ENCODE peak calls at places on chromosome 11, in ten cellular contexts. U is neural crest cell; X is AG04449; L is gastrocnemius medialis; I is AG04450; O is brain microvascular endothelial cell; D is CD4-positive, alpha-beta T cell; H is tibial nerve; E is lung; C is PC-9. N is an unnamed sample.

GRCh38 chr11:68506908-68507307 is 46.4 kb downstream of the PPP6R3 start:
- DNase-seq in O (no peak), X (no peak), D (no peak), H (no peak), E (no peak), U (no peak), L (no peak), C (no peak), I (no peak), N (no peak)

GRCh38 chr11:36376315-36376887 is 80.3 kb downstream of the PRR5L start:
- DNase-seq in U (no peak), L (no peak), X (no peak), I (no peak), C (peak), D (no peak), H (no peak), E (no peak), O (no peak), N (no peak)

GRCh38 chr11:13868710-13869403 is 93.7 kb upstream of the SPON1 start:
- DNase-seq in U (no peak), E (no peak), X (no peak), I (no peak), L (no peak), H (no peak), C (no peak), O (no peak), D (peak), N (no peak)

GRCh38 chr11:119673389-119674336 is 55.3 kb downstream of the NECTIN1 start:
- DNase-seq in U (no peak), D (no peak), L (no peak), H (no peak), E (no peak), I (no peak), C (no peak), X (no peak), O (no peak), N (no peak)

GRCh38 chr11:101127348-101127698 is 2.3 kb downstream of the PGR start:
- DNase-seq in E (peak), I (no peak), O (no peak), H (no peak), U (peak), D (no peak), X (no peak), L (no peak), C (no peak), N (no peak)

GRCh38 chr11:62545437-62546243 is 966 bp downstream of the AHNAK start:
- DNase-seq in E (peak), C (peak), I (peak), H (peak), X (peak), O (peak), L (peak), U (no peak), D (peak), N (peak)

GRCh38 chr11:77278595-77279506 is 22.6 kb downstream of the GDPD4 start:
- DNase-seq in C (no peak), H (no peak), O (no peak), D (no peak), U (no peak), E (no peak), X (no peak), L (no peak), I (no peak), N (no peak)

GRCh38 chr11:47467372-47467771 is 18.4 kb upstream of the RAPSN start:
- DNase-seq in E (no peak), L (no peak), O (no peak), U (no peak), D (no peak), H (no peak), X (no peak), C (peak), I (no peak), N (no peak)

GRCh38 chr11:97502201-97502600 is 1112.4 kb downstream of the JRKL start:
- DNase-seq in I (no peak), L (no peak), X (no peak), O (peak), U (no peak), D (no peak), C (no peak), H (no peak), E (no peak), N (no peak)

GRCh38 chr11:18731949-18732821 is 6.2 kb upstream of the IGSF22 start:
- DNase-seq in X (no peak), O (peak), U (peak), L (peak), C (peak), I (no peak), E (no peak), H (peak), D (peak), N (no peak)

GRCh38 chr11:14892036-14892556 is at the start of gene CYP2R1:
- DNase-seq in I (peak), L (peak), D (peak), E (peak), O (peak), U (peak), C (peak), H (peak), X (peak), N (peak)

GRCh38 chr11:2304156-2305139 is 2.6 kb downstream of the TSPAN32 start:
- DNase-seq in U (no peak), O (no peak), C (no peak), D (no peak), E (no peak), L (no peak), H (no peak), I (no peak), X (no peak), N (no peak)

GRCh38 chr11:121132211-121132976 is 31.4 kb downstream of the TECTA start:
- DNase-seq in O (no peak), U (no peak), D (no peak), L (no peak), C (no peak), X (no peak), E (no peak), I (no peak), H (no peak), N (no peak)
- TF ChIP-seq CTCF in O (no peak), U (peak), D (no peak), L (no peak), C (no peak), X (no peak), E (no peak), I (no peak), H (no peak), N (no peak)

DNA sequence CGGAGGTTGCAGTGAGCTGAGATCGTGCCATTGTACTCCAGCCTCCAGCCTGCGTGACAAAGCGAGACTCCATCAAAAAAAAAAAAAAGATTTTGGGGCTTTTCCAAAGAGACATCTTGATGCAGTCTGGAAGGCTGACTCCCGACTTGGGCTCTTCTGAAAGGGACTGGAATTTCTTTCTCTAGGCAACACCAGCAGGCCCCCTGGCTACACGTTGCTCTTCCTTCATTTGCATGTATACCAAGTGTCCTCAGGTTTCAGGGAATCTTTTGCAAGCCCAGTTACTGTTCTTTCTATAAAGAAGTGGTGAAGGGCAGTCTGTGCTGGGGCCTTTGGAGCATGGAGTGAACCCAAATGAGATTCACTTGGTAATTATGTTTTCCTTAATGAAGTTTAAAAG is 211.0 kb downstream of the GRIK4 start:
- DNase-seq in I (no peak), O (no peak), X (no peak), H (no peak), D (no peak), L (no peak), U (no peak), E (no peak), C (no peak), N (no peak)
- TF ChIP-seq CTCF in I (no peak), O (no peak), X (no peak), H (no peak), D (no peak), L (no peak), U (no peak), E (no peak), C (no peak), N (no peak)

GRCh38 chr11:65613091-65613928 is 711 bp downstream of the MAP3K11 start:
- DNase-seq in X (no peak), D (no peak), I (no peak), H (no peak), O (no peak), C (no peak), E (no peak), L (no peak), U (no peak), N (no peak)

GRCh38 chr11:65615950-65616574 is 486 bp downstream of the PCNX3 start:
- DNase-seq in D (no peak), C (peak), H (no peak), L (no peak), I (no peak), E (no peak), O (no peak), U (no peak), X (no peak), N (no peak)

GRCh38 chr11:65617136-65617850 is 1.7 kb downstream of the PCNX3 start:
- DNase-seq in C (no peak), D (no peak), U (no peak), X (no peak), H (no peak), O (no peak), I (no peak), L (no peak), E (no peak), N (no peak)

GRCh38 chr11:65616575-65617001 is 1.0 kb downstream of the PCNX3 start:
- DNase-seq in D (no peak), X (no peak), I (no peak), E (no peak), U (no peak), O (no peak), H (no peak), L (no peak), C (no peak), N (no peak)

GRCh38 chr11:65615229-65615949 is at the start of gene PCNX3:
- DNase-seq in L (peak), I (peak), E (peak), C (peak), U (peak), O (peak), X (peak), H (peak), D (peak), N (peak)
- TF ChIP-seq CTCF in L (no peak), I (no peak), E (peak), C (no peak), U (no peak), O (no peak), X (no peak), H (no peak), D (no peak), N (no peak)

GRCh38 chr11:34208266-34209135 is 103.1 kb downstream of the NAT10 start:
- DNase-seq in O (no peak), L (no peak), U (no peak), C (peak), E (no peak), X (no peak), H (no peak), I (no peak), D (no peak), N (no peak)
- TF ChIP-seq CTCF in O (no peak), L (no peak), U (no peak), C (no peak), E (no peak), X (no peak), H (no peak), I (no peak), D (no peak), N (no peak)

N was measured in astrocyte of the cerebellum.